ENCODE peak calls at places on chromosomes 16 and 17, in six cellular contexts. One of them, this sample, is unnamed.

GRCh38 chr17:30237296-30238002 is 2.0 kb upstream of the SLC6A4 start:
- DNase-seq in neural progenitor cell: peak; percentile 40
- DNase-seq in tibial nerve: no peak
- DNase-seq in esophagus muscularis mucosa: no peak
- DNase-seq in transverse colon: no peak
- DNase-seq in right atrium auricular region: no peak
- DNase-seq in this sample: no peak

GRCh38 chr16:57795431-57795878 is 6.8 kb downstream of the KIFC3 start:
- DNase-seq in neural progenitor cell: peak; percentile 78
- DNase-seq in tibial nerve: no peak
- DNase-seq in right atrium auricular region: no peak
- DNase-seq in transverse colon: peak; percentile 38
- DNase-seq in esophagus muscularis mucosa: no peak
- DNase-seq in this sample: peak; percentile 64

GRCh38 chr17:1312261-1312870 is 32.9 kb downstream of the TRARG1 start:
- DNase-seq in tibial nerve: no peak
- DNase-seq in esophagus muscularis mucosa: no peak
- DNase-seq in neural progenitor cell: peak; percentile 84
- DNase-seq in transverse colon: no peak
- DNase-seq in right atrium auricular region: no peak
- DNase-seq in this sample: no peak

GRCh38 chr16:3118846-3119245 is 6.5 kb downstream of the ZNF205 start:
- DNase-seq in transverse colon: no peak
- DNase-seq in esophagus muscularis mucosa: no peak
- DNase-seq in tibial nerve: no peak
- DNase-seq in neural progenitor cell: no peak
- DNase-seq in right atrium auricular region: no peak
- DNase-seq in this sample: no peak

GRCh38 chr17:47934856-47935255 is 6.5 kb upstream of the PNPO start:
- DNase-seq in neural progenitor cell: no peak
- DNase-seq in esophagus muscularis mucosa: no peak
- DNase-seq in tibial nerve: no peak
- DNase-seq in transverse colon: no peak
- DNase-seq in right atrium auricular region: no peak
- DNase-seq in this sample: no peak

GRCh38 chr16:84537431-84538151 is 33.1 kb upstream of the MEAK7 start:
- DNase-seq in tibial nerve: no peak
- DNase-seq in transverse colon: no peak
- DNase-seq in right atrium auricular region: no peak
- DNase-seq in neural progenitor cell: no peak
- DNase-seq in esophagus muscularis mucosa: no peak
- DNase-seq in this sample: peak; percentile 36

GRCh38 chr16:28575446-28576109 is 21.3 kb downstream of the SULT1A2 start:
- DNase-seq in esophagus muscularis mucosa: no peak
- DNase-seq in transverse colon: no peak
- DNase-seq in right atrium auricular region: no peak
- DNase-seq in neural progenitor cell: no peak
- DNase-seq in tibial nerve: no peak
- DNase-seq in this sample: no peak

GRCh38 chr17:45334231-45334630 is 17.4 kb upstream of the MAP3K14 start:
- DNase-seq in neural progenitor cell: no peak
- DNase-seq in esophagus muscularis mucosa: peak; percentile 62
- DNase-seq in transverse colon: peak; percentile 7
- DNase-seq in right atrium auricular region: peak; percentile 49
- DNase-seq in tibial nerve: no peak
- DNase-seq in this sample: no peak

GRCh38 chr16:77556203-77556602 is 121.4 kb upstream of the ADAMTS18 start:
- DNase-seq in transverse colon: no peak
- DNase-seq in neural progenitor cell: peak; percentile 60
- DNase-seq in tibial nerve: no peak
- DNase-seq in esophagus muscularis mucosa: no peak
- DNase-seq in right atrium auricular region: no peak
- DNase-seq in this sample: no peak

GRCh38 chr17:75601057-75601987 is 13.7 kb downstream of the MYO15B start:
- DNase-seq in right atrium auricular region: no peak
- DNase-seq in tibial nerve: peak; percentile 47
- DNase-seq in neural progenitor cell: peak; percentile 75
- DNase-seq in esophagus muscularis mucosa: no peak
- DNase-seq in transverse colon: peak; percentile 87
- DNase-seq in this sample: peak; percentile 66

GRCh38 chr16:10048850-10049249 is 133.4 kb downstream of the GRIN2A start:
- DNase-seq in right atrium auricular region: no peak
- DNase-seq in transverse colon: no peak
- DNase-seq in tibial nerve: no peak
- DNase-seq in neural progenitor cell: no peak
- DNase-seq in esophagus muscularis mucosa: no peak
- DNase-seq in this sample: no peak

GRCh38 chr16:58306327-58306726 is 11.5 kb upstream of the PRSS54 start:
- DNase-seq in tibial nerve: no peak
- DNase-seq in esophagus muscularis mucosa: no peak
- DNase-seq in neural progenitor cell: no peak
- DNase-seq in right atrium auricular region: no peak
- DNase-seq in transverse colon: peak; percentile 60
- DNase-seq in this sample: peak; percentile 60

GRCh38 chr16:12565423-12565822 is 238.3 kb downstream of the CPPED1 start:
- DNase-seq in esophagus muscularis mucosa: no peak
- DNase-seq in transverse colon: no peak
- DNase-seq in tibial nerve: no peak
- DNase-seq in neural progenitor cell: no peak
- DNase-seq in right atrium auricular region: no peak
- DNase-seq in this sample: no peak

GRCh38 chr16:58628845-58629680 is 563 bp downstream of the CNOT1 start:
- DNase-seq in transverse colon: peak; percentile 77
- DNase-seq in esophagus muscularis mucosa: peak; percentile 93
- DNase-seq in tibial nerve: peak; percentile 23
- DNase-seq in right atrium auricular region: peak; percentile 74
- DNase-seq in neural progenitor cell: peak; percentile 43
- DNase-seq in this sample: peak; percentile 60

GRCh38 chr17:1040216-1040600 is 43.3 kb downstream of the TIMM22 start:
- DNase-seq in esophagus muscularis mucosa: no peak
- DNase-seq in transverse colon: no peak
- DNase-seq in tibial nerve: peak; percentile 48
- DNase-seq in right atrium auricular region: no peak
- DNase-seq in neural progenitor cell: no peak
- DNase-seq in this sample: no peak

DNA sequence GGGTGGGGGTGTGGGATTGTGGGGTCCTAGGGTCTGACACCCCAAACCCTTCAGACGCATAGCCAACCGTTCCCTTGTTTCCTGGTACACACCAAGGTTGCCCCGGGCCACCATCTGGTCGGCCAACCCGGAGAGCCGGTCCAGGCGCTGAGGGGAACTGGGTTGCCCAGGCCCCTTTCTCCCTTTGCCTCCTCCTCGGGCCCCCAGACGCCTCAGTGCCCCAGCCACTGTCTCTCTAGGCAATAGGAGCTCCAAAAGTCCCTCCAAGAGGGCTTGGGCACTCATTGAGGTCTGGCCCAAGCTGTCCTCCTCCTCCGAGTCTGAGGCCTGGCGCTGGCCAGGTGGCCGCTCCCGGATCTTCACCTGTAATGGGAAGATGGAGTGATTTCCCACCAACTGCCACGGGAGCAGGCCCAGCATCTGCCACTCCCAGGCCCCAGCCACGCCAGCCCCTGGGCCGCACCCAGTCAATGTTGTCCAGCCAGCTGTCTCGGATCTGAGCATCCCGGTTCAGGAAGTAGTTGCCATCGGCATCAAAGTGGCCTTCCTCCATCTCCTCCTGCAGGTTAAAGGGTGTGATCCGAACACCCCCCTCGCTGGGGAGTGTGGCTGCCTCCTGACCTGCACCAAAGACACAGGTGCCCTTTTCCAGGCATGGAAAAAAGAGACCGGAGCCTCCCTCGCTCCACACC is 1.5 kb downstream of the CD2BP2 start:
- DNase-seq in neural progenitor cell: no peak
- DNase-seq in transverse colon: peak; percentile 15
- DNase-seq in esophagus muscularis mucosa: no peak
- DNase-seq in right atrium auricular region: no peak
- DNase-seq in tibial nerve: peak; percentile 3
- DNase-seq in this sample: no peak
- H3K36me3 ChIP-seq in neural progenitor cell: no peaks in the 10 kb centered on the region
- H3K36me3 ChIP-seq in transverse colon: no peaks in the 10 kb centered on the region
- H3K36me3 ChIP-seq in esophagus muscularis mucosa: peaks cover 47% of the 10 kb centered on the region
- H3K36me3 ChIP-seq in right atrium auricular region: peaks cover 48% of the 10 kb centered on the region
- H3K36me3 ChIP-seq in tibial nerve: no peaks in the 10 kb centered on the region
- H3K36me3 ChIP-seq in this sample: peaks cover 52% of the 10 kb centered on the region

GRCh38 chr17:19719365-19720209 is 3.2 kb upstream of the SLC47A2 start:
- DNase-seq in right atrium auricular region: no peak
- DNase-seq in transverse colon: peak; percentile 52
- DNase-seq in neural progenitor cell: no peak
- DNase-seq in esophagus muscularis mucosa: no peak
- DNase-seq in tibial nerve: no peak
- DNase-seq in this sample: no peak
- H3K36me3 ChIP-seq in right atrium auricular region: no peaks in the 10 kb centered on the region
- H3K36me3 ChIP-seq in transverse colon: no peaks in the 10 kb centered on the region
- H3K36me3 ChIP-seq in neural progenitor cell: no peaks in the 10 kb centered on the region
- H3K36me3 ChIP-seq in esophagus muscularis mucosa: no peaks in the 10 kb centered on the region
- H3K36me3 ChIP-seq in tibial nerve: no peaks in the 10 kb centered on the region
- H3K36me3 ChIP-seq in this sample: no peaks in the 10 kb centered on the region

GRCh38 chr16:4525634-4526277 is 12.8 kb downstream of the CDIP1 start:
- DNase-seq in transverse colon: no peak
- DNase-seq in esophagus muscularis mucosa: no peak
- DNase-seq in tibial nerve: peak; percentile 26
- DNase-seq in right atrium auricular region: no peak
- DNase-seq in neural progenitor cell: no peak
- DNase-seq in this sample: no peak

GRCh38 chr16:4524571-4524970 is 14.0 kb downstream of the CDIP1 start:
- DNase-seq in transverse colon: no peak
- DNase-seq in tibial nerve: no peak
- DNase-seq in neural progenitor cell: no peak
- DNase-seq in esophagus muscularis mucosa: no peak
- DNase-seq in right atrium auricular region: no peak
- DNase-seq in this sample: no peak

GRCh38 chr16:4521971-4522623 is 16.5 kb downstream of the CDIP1 start:
- DNase-seq in transverse colon: no peak
- DNase-seq in tibial nerve: no peak
- DNase-seq in right atrium auricular region: no peak
- DNase-seq in neural progenitor cell: peak; percentile 54
- DNase-seq in esophagus muscularis mucosa: no peak
- DNase-seq in this sample: no peak

GRCh38 chr16:4525069-4525468 is 13.5 kb downstream of the CDIP1 start:
- DNase-seq in tibial nerve: no peak
- DNase-seq in neural progenitor cell: no peak
- DNase-seq in esophagus muscularis mucosa: no peak
- DNase-seq in transverse colon: no peak
- DNase-seq in right atrium auricular region: no peak
- DNase-seq in this sample: no peak

DNA sequence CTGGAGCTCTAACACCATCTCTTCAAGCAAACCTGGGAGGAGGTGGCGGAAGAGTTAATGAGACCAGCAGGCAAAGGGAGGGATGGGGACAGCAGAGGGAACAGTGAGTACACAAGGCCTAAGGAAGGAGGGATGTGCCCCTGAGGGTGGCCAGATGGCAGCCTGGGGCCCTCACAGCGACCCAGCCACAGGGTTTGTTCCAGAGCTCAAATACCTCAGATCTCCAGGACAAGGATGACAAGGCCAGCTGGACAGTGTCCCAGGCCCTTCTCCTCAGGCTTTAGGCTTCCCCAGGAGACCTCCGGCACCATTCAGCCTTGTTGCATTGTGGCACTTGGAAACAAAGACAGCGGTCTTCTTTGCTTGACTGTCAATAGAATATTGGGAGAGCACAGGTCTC is 14.9 kb downstream of the CDIP1 start:
- DNase-seq in right atrium auricular region: no peak
- DNase-seq in tibial nerve: no peak
- DNase-seq in neural progenitor cell: no peak
- DNase-seq in transverse colon: no peak
- DNase-seq in esophagus muscularis mucosa: no peak
- DNase-seq in this sample: no peak
- H3K36me3 ChIP-seq in right atrium auricular region: no peaks in the 10 kb centered on the region
- H3K36me3 ChIP-seq in tibial nerve: no peaks in the 10 kb centered on the region
- H3K36me3 ChIP-seq in neural progenitor cell: no peaks in the 10 kb centered on the region
- H3K36me3 ChIP-seq in transverse colon: no peaks in the 10 kb centered on the region
- H3K36me3 ChIP-seq in esophagus muscularis mucosa: peaks cover 8% of the 10 kb centered on the region
- H3K36me3 ChIP-seq in this sample: no peaks in the 10 kb centered on the region

GRCh38 chr17:32197987-32198386 is 55.7 kb downstream of the RHOT1 start:
- DNase-seq in esophagus muscularis mucosa: no peak
- DNase-seq in transverse colon: no peak
- DNase-seq in tibial nerve: no peak
- DNase-seq in neural progenitor cell: no peak
- DNase-seq in right atrium auricular region: no peak
- DNase-seq in this sample: no peak
- H3K36me3 ChIP-seq in esophagus muscularis mucosa: peaks cover 68% of the 10 kb centered on the region
- H3K36me3 ChIP-seq in transverse colon: no peaks in the 10 kb centered on the region
- H3K36me3 ChIP-seq in tibial nerve: no peaks in the 10 kb centered on the region
- H3K36me3 ChIP-seq in neural progenitor cell: peaks cover 5% of the 10 kb centered on the region
- H3K36me3 ChIP-seq in right atrium auricular region: peaks cover 92% of the 10 kb centered on the region
- H3K36me3 ChIP-seq in this sample: peaks cover 89% of the 10 kb centered on the region

GRCh38 chr17:78803161-78803845 is 21.2 kb upstream of the CYTH1 start:
- DNase-seq in right atrium auricular region: no peak
- DNase-seq in esophagus muscularis mucosa: no peak
- DNase-seq in tibial nerve: no peak
- DNase-seq in transverse colon: no peak
- DNase-seq in neural progenitor cell: no peak
- DNase-seq in this sample: no peak
- H3K36me3 ChIP-seq in right atrium auricular region: peaks cover 87% of the 10 kb centered on the region
- H3K36me3 ChIP-seq in esophagus muscularis mucosa: peaks cover 90% of the 10 kb centered on the region
- H3K36me3 ChIP-seq in tibial nerve: peaks cover 7% of the 10 kb centered on the region
- H3K36me3 ChIP-seq in transverse colon: no peaks in the 10 kb centered on the region
- H3K36me3 ChIP-seq in neural progenitor cell: no peaks in the 10 kb centered on the region
- H3K36me3 ChIP-seq in this sample: no peaks in the 10 kb centered on the region